ENCODE peak calls at places on chromosomes 16 and 17, in four cellular contexts. One of them, this sample, is unnamed.

GRCh38 chr16:84190731-84191388 is at the start of gene ADAD2:
- DNase-seq in Kasumi-1: no peak
- DNase-seq in HCEC 1CT: no peak
- DNase-seq in tibial nerve: no peak
- DNase-seq in this sample: no peak

GRCh38 chr17:34607917-34608316 is 28.5 kb downstream of the TMEM132E start:
- DNase-seq in Kasumi-1: no peak
- DNase-seq in tibial nerve: no peak
- DNase-seq in HCEC 1CT: no peak
- DNase-seq in this sample: no peak

GRCh38 chr16:15983898-15984297 is 34.5 kb downstream of the ABCC1 start:
- DNase-seq in Kasumi-1: no peak
- DNase-seq in HCEC 1CT: no peak
- DNase-seq in tibial nerve: no peak
- DNase-seq in this sample: no peak

GRCh38 chr17:68886401-68886800 is 68.8 kb downstream of the ABCA8 start:
- DNase-seq in tibial nerve: no peak
- DNase-seq in HCEC 1CT: no peak
- DNase-seq in Kasumi-1: no peak
- DNase-seq in this sample: no peak

GRCh38 chr17:30196504-30196903 is 39.0 kb downstream of the SLC6A4 start:
- DNase-seq in tibial nerve: no peak
- DNase-seq in HCEC 1CT: no peak
- DNase-seq in Kasumi-1: peak; percentile 5
- DNase-seq in this sample: no peak

GRCh38 chr17:45218895-45219661 is 2.6 kb upstream of the FMNL1 start:
- DNase-seq in Kasumi-1: peak; percentile 87
- DNase-seq in tibial nerve: peak; percentile 99
- DNase-seq in HCEC 1CT: peak; percentile 70
- DNase-seq in this sample: peak; percentile 86

GRCh38 chr16:75282811-75283281 is 31.4 kb upstream of the BCAR1 start:
- DNase-seq in Kasumi-1: no peak
- DNase-seq in HCEC 1CT: peak; percentile 22
- DNase-seq in tibial nerve: no peak
- DNase-seq in this sample: no peak

GRCh38 chr16:30533748-30534367 is 800 bp downstream of the ZNF747 start:
- DNase-seq in HCEC 1CT: no peak
- DNase-seq in Kasumi-1: no peak
- DNase-seq in tibial nerve: no peak
- DNase-seq in this sample: no peak

GRCh38 chr17:44607836-44608690 is 48.2 kb upstream of the MEIOC start:
- DNase-seq in tibial nerve: peak; percentile 12
- DNase-seq in HCEC 1CT: peak; percentile 59
- DNase-seq in Kasumi-1: no peak
- DNase-seq in this sample: no peak

GRCh38 chr16:64362193-64362592 is 759.7 kb downstream of the CDH11 start:
- DNase-seq in Kasumi-1: no peak
- DNase-seq in HCEC 1CT: peak; percentile 56
- DNase-seq in tibial nerve: no peak
- DNase-seq in this sample: no peak

This sample was measured in heart right ventricle.